ENCODE peak calls at places on chromosomes 1 and 21, in four cellular contexts. One of them, this sample, is unnamed.

GRCh38 chr1:232477728-232478127 is 152.2 kb downstream of the SIPA1L2 start:
- DNase-seq in adrenal gland: peak; percentile 65
- DNase-seq in T-helper 2 cell: no peak
- DNase-seq in RWPE1: peak; percentile 69
- DNase-seq in this sample: peak; percentile 58

GRCh38 chr1:200130552-200130951 is 103.0 kb downstream of the NR5A2 start:
- DNase-seq in adrenal gland: no peak
- DNase-seq in T-helper 2 cell: no peak
- DNase-seq in RWPE1: no peak
- DNase-seq in this sample: no peak

GRCh38 chr1:3344395-3344794 is 110.1 kb upstream of the ARHGEF16 start:
- DNase-seq in adrenal gland: no peak
- DNase-seq in T-helper 2 cell: no peak
- DNase-seq in RWPE1: no peak
- DNase-seq in this sample: no peak

GRCh38 chr1:6496890-6497214 is 5.4 kb upstream of the PLEKHG5 start:
- DNase-seq in adrenal gland: no peak
- DNase-seq in T-helper 2 cell: no peak
- DNase-seq in RWPE1: no peak
- DNase-seq in this sample: no peak

GRCh38 chr1:47323475-47324105 is 9.6 kb upstream of the STIL start:
- DNase-seq in adrenal gland: no peak
- DNase-seq in T-helper 2 cell: no peak
- DNase-seq in RWPE1: no peak
- DNase-seq in this sample: peak; percentile 34

GRCh38 chr1:30010506-30011106 is 712.8 kb downstream of the MATN1 start:
- DNase-seq in adrenal gland: no peak
- DNase-seq in T-helper 2 cell: no peak
- DNase-seq in RWPE1: no peak
- DNase-seq in this sample: no peak

GRCh38 chr21:44510508-44511218 is 29.3 kb downstream of the KRTAP10-1 start:
- DNase-seq in adrenal gland: peak; percentile 33
- DNase-seq in T-helper 2 cell: peak; percentile 77
- DNase-seq in RWPE1: peak; percentile 41
- DNase-seq in this sample: peak; percentile 55

GRCh38 chr1:196723325-196724185 is 51.1 kb upstream of the CFHR3 start:
- DNase-seq in adrenal gland: peak; percentile 51
- DNase-seq in T-helper 2 cell: no peak
- DNase-seq in RWPE1: peak; percentile 25
- DNase-seq in this sample: no peak

GRCh38 chr1:235867903-235868469 is 1.3 kb upstream of the LYST start:
- DNase-seq in adrenal gland: no peak
- DNase-seq in T-helper 2 cell: no peak
- DNase-seq in RWPE1: no peak
- DNase-seq in this sample: no peak

GRCh38 chr1:234611153-234611798 is 1.3 kb upstream of the IRF2BP2 start:
- DNase-seq in adrenal gland: no peak
- DNase-seq in T-helper 2 cell: no peak
- DNase-seq in RWPE1: no peak
- DNase-seq in this sample: no peak

GRCh38 chr1:231385118-231385748 is 36.9 kb downstream of the EGLN1 start:
- DNase-seq in adrenal gland: no peak
- DNase-seq in T-helper 2 cell: no peak
- DNase-seq in RWPE1: peak; percentile 63
- DNase-seq in this sample: no peak